ENCODE peak calls at places on chromosome X, in six cellular contexts. O, H, V, Q, L and M are unnamed samples.

GRCh38 chrX:68894513-68895338 is 65.9 kb downstream of the EFNB1 start:
- DNase-seq in V (no peak), O (peak), H (no peak), L (no peak), Q (no peak), M (peak)

GRCh38 chrX:115362334-115363095 is 73.0 kb downstream of the LUZP4 start:
- DNase-seq in H (no peak), Q (no peak), O (no peak), V (no peak), L (no peak), M (no peak)

GRCh38 chrX:17192111-17192510 is 182.9 kb upstream of the NHS start:
- DNase-seq in V (no peak), Q (no peak), L (no peak), H (no peak), O (no peak), M (no peak)

GRCh38 chrX:81378550-81378949 is 176.6 kb downstream of the SH3BGRL start:
- DNase-seq in Q (no peak), H (no peak), V (no peak), O (no peak), L (no peak), M (no peak)

GRCh38 chrX:66200855-66201795 is 37.1 kb downstream of the HEPH start:
- DNase-seq in V (no peak), O (no peak), Q (no peak), L (no peak), H (no peak), M (no peak)

GRCh38 chrX:51837926-51838325 is 55.5 kb upstream of the MAGED1 start:
- DNase-seq in O (no peak), Q (no peak), L (no peak), H (no peak), V (no peak), M (peak)

GRCh38 chrX:33987458-33987857 is 144.7 kb downstream of the FAM47A start:
- DNase-seq in Q (no peak), O (no peak), H (no peak), V (no peak), L (no peak), M (no peak)

GRCh38 chrX:128816919-128817318 is 706.4 kb downstream of the SMARCA1 start:
- DNase-seq in O (peak), V (no peak), H (no peak), L (no peak), Q (peak), M (no peak)

GRCh38 chrX:12396584-12396983 is 258.3 kb downstream of the FRMPD4 start:
- DNase-seq in L (no peak), O (no peak), V (no peak), H (no peak), Q (no peak), M (no peak)

GRCh38 chrX:68666580-68666979 is 19.1 kb downstream of the STARD8 start:
- DNase-seq in H (no peak), V (no peak), Q (no peak), L (no peak), O (no peak), M (no peak)

GRCh38 chrX:133405498-133406180 is 9.7 kb downstream of the GPC4 start:
- DNase-seq in V (no peak), L (no peak), O (no peak), H (no peak), Q (no peak), M (no peak)

GRCh38 chrX:46573331-46573895 is at the start of gene CHST7:
- DNase-seq in V (peak), O (no peak), Q (peak), H (no peak), L (no peak), M (peak)

GRCh38 chrX:30373479-30373878 is 64.3 kb upstream of the NR0B1 start:
- DNase-seq in H (no peak), V (no peak), O (no peak), L (no peak), Q (no peak), M (no peak)

DNA sequence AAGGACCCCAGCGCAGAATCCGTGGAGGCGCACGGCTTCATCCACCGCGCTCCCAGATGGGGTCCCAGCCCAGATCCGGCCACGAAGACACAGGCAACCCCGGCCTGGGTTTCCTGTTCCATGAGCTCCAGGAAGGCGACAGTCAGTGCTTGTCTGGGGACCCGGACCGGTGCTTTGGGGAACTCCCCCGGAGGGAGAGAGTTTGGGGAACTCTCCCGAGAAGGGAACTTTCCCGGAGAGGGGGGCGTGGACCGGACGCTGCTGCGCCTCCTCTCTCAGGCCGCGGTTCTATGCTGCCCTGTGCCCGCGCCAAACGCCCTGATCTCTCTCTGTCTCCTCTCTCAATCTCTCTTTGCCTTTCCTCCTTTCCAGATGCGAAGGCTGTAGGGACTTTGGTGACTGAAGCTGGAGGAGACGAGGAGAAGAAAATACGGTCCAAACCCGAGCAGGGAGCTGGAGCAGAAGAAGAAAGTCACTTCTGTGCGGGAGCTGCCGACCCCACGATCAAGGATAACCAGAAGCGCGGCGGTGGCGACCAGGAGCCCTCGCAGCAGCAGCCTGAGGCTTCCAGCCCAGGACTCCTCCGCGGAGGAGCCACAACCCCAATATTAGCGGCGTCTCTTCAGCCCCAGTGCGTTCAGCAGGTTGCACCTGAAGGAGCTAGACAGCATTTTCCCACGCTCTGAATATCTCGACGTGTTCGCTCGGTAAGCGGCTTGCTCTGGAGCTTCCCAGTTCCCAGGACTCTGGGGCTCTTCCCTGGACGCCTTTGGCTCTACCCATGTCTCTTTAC is 47.6 kb upstream of the NKAP start:
- DNase-seq in O (no peak), V (no peak), L (no peak), Q (no peak), H (no peak), M (no peak)
- TF ChIP-seq EZH2 in O (no peak), V (no peak), L (no peak), Q (no peak), H (peak), M (peak)

DNA sequence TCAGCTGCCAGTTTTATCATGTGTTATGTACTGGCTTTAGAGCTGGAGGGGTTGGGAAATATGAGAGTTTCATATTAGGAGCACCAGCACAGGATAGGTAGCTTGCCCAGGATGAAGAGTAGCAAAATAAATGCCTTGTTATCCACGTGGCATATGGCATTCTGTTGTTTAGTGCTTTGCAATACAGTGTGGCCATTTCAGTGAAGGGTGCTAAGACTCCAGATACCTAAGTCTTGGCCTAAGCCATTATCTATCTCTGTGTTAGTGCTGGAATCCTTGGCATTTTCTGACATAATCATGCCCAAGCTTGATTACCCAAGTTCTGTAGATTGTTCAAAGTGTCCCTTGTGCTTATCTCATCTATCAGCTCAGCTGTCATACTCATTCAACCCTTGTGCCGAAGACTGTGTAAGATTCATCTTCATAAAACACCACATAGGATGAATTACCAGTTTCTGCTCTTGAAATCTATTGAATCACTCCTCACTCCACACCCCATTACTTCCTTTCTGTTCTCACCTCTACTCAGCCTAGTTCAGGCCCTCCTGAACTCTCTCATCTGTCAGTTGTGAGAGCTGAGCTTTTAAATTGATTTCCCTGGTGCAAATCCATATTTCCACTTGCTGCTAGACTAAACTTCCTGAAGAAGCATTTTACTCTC is 73.5 kb downstream of the CLCN5 start:
- DNase-seq in L (no peak), H (no peak), Q (peak), V (no peak), O (no peak), M (no peak)
- H3K27ac ChIP-seq in L (no peak), H (no peak), Q (no peak), V (peak), O (no peak), M (no peak)

DNA sequence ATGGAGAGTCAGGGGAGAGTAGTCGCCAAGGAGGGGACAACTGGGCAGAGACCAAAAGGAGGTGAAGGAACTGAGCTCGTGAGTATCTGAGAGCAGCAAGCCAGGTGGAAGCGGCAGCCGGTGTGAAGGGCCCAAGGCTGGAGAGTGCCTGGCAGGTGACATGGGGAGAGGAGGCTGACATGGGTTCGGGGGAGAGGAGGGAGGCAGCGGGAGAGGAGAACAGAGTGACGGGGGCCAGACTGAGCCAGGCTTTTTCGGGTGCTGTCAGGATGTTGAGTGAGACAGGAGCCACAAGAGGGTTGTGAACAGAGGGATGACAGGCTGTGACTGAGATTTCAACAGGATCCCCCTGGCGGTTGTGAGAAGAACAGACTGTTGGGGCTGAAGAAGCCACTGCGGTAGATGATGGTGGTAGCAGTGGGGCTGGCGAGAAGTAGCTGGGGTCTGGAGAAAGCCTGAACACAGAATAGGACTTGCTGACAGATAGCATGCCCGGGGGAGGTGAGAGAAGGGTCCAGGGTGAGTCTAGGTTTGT is 5.7 kb downstream of the ELK1 start:
- DNase-seq in Q (no peak), V (no peak), L (no peak), H (no peak), O (peak), M (no peak)
- TF ChIP-seq MAX in Q (no peak), V (no peak), L (no peak), H (no peak), O (no peak), M (no peak)

GRCh38 chrX:50469206-50469605 is 1.4 kb downstream of the DGKK start:
- DNase-seq in Q (no peak), L (no peak), H (no peak), O (no peak), V (no peak), M (no peak)

GRCh38 chrX:50471390-50471789 is 765 bp upstream of the DGKK start:
- DNase-seq in L (no peak), Q (no peak), O (no peak), H (no peak), V (no peak), M (no peak)

GRCh38 chrX:50475208-50475607 is 4.6 kb upstream of the DGKK start:
- DNase-seq in O (no peak), L (no peak), V (no peak), H (no peak), Q (no peak), M (no peak)

GRCh38 chrX:50470103-50471031 is at the start of gene DGKK:
- DNase-seq in O (no peak), Q (peak), L (no peak), H (no peak), V (no peak), M (no peak)
- TF ChIP-seq EZH2 in O (no peak), Q (no peak), L (no peak), H (no peak), V (no peak), M (peak)